ENCODE peak calls at places on chromosomes 2 and 18, in six cellular contexts. C is HFF-Myc; F is CD8-positive, alpha-beta T cell; E is ovary; V is H7; T is fibroblast of mammary gland. S is an unnamed sample.

GRCh38 chr2:105504459-105504858 is 105.6 kb upstream of the FHL2 start:
- DNase-seq in C (no peak), F (no peak), E (no peak), V (no peak), T (peak), S (no peak)

GRCh38 chr2:23312996-23313606 is 71.9 kb upstream of the KLHL29 start:
- DNase-seq in C (no peak), F (peak), E (no peak), V (peak), T (peak), S (no peak)

GRCh38 chr2:199734651-199735050 is 116.3 kb downstream of the FTCDNL1 start:
- DNase-seq in C (no peak), F (no peak), E (no peak), V (no peak), T (no peak), S (no peak)

GRCh38 chr2:207054521-207054920 is 111.2 kb downstream of the KLF7 start:
- DNase-seq in C (no peak), F (no peak), E (no peak), V (no peak), T (peak), S (no peak)

GRCh38 chr2:232239956-232240681 is 138.4 kb upstream of the ALPP start:
- DNase-seq in C (no peak), F (no peak), E (no peak), V (no peak), T (peak), S (no peak)

GRCh38 chr18:79986726-79987125 is 1.6 kb downstream of the TXNL4A start:
- DNase-seq in C (no peak), F (no peak), E (no peak), V (no peak), T (no peak), S (no peak)

GRCh38 chr2:17573085-17573805 is 32.7 kb downstream of the VSNL1 start:
- DNase-seq in C (no peak), F (no peak), E (no peak), V (peak), T (peak), S (no peak)

GRCh38 chr2:20525041-20526035 is 78.5 kb downstream of the RHOB start:
- DNase-seq in C (no peak), F (no peak), E (no peak), V (no peak), T (peak), S (no peak)

GRCh38 chr2:136653836-136654235 is 111.5 kb upstream of the THSD7B start:
- DNase-seq in C (no peak), F (no peak), E (no peak), V (no peak), T (no peak), S (peak)

GRCh38 chr18:73479472-73479871 is 611.7 kb upstream of the NETO1 start:
- DNase-seq in C (no peak), F (no peak), E (no peak), V (no peak), T (peak), S (no peak)

GRCh38 chr18:7002107-7002506 is 115.5 kb downstream of the LAMA1 start:
- DNase-seq in C (no peak), F (no peak), E (no peak), V (peak), T (no peak), S (no peak)

GRCh38 chr2:106562826-106563594 is 75.8 kb downstream of the CD8B2 start:
- DNase-seq in C (no peak), F (no peak), E (no peak), V (peak), T (peak), S (no peak)

GRCh38 chr2:65278450-65279030 is 50.9 kb downstream of the ACTR2 start:
- DNase-seq in C (peak), F (no peak), E (no peak), V (no peak), T (peak), S (no peak)

GRCh38 chr2:125526093-125526492 is 1129.9 kb upstream of the GYPC start:
- DNase-seq in C (no peak), F (no peak), E (no peak), V (no peak), T (no peak), S (no peak)

GRCh38 chr2:56127773-56128170 is 56.0 kb upstream of the CCDC85A start:
- DNase-seq in C (no peak), F (no peak), E (no peak), V (no peak), T (no peak), S (no peak)

GRCh38 chr2:43387092-43388062 is 161.0 kb upstream of the ZFP36L2 start:
- DNase-seq in C (no peak), F (no peak), E (no peak), V (no peak), T (peak), S (no peak)

GRCh38 chr2:665340-666073 is 11.7 kb downstream of the TMEM18 start:
- DNase-seq in C (no peak), F (no peak), E (no peak), V (no peak), T (no peak), S (no peak)

GRCh38 chr2:184599054-184599874 is 935 bp downstream of the ZNF804A start:
- DNase-seq in C (no peak), F (no peak), E (no peak), V (peak), T (peak), S (peak)

GRCh38 chr2:8684885-8685696 is 3.2 kb downstream of the ID2 start:
- DNase-seq in C (no peak), F (peak), E (peak), V (peak), T (no peak), S (peak)

GRCh38 chr2:6924101-6924917 is 7.1 kb downstream of the RNF144A start:
- DNase-seq in C (no peak), F (no peak), E (no peak), V (no peak), T (no peak), S (no peak)

GRCh38 chr2:28751956-28752607 is 452 bp downstream of the PPP1CB start:
- DNase-seq in C (no peak), F (peak), E (no peak), V (peak), T (no peak), S (no peak)

GRCh38 chr2:460861-461260 is 173.0 kb upstream of the ALKAL2 start:
- DNase-seq in C (no peak), F (peak), E (no peak), V (no peak), T (peak), S (no peak)

GRCh38 chr2:232721882-232722281 is 24.8 kb downstream of the GIGYF2 start:
- DNase-seq in C (no peak), F (no peak), E (no peak), V (no peak), T (no peak), S (no peak)

GRCh38 chr2:57182941-57183340 is 863.7 kb upstream of the VRK2 start:
- DNase-seq in C (no peak), F (no peak), E (no peak), V (no peak), T (peak), S (no peak)

GRCh38 chr2:206250041-206250897 is 24.2 kb upstream of the ZDBF2 start:
- DNase-seq in C (no peak), F (no peak), E (no peak), V (peak), T (no peak), S (no peak)

GRCh38 chr2:74205586-74205985 is 7.2 kb downstream of the MTHFD2 start:
- DNase-seq in C (no peak), F (peak), E (no peak), V (no peak), T (no peak), S (no peak)

GRCh38 chr2:158131483-158131912 is 29.8 kb downstream of the UPP2 start:
- DNase-seq in C (no peak), F (no peak), E (no peak), V (no peak), T (no peak), S (no peak)

GRCh38 chr2:88765154-88765948 is 73.9 kb downstream of the RPIA start:
- DNase-seq in C (no peak), F (peak), E (no peak), V (peak), T (peak), S (no peak)

GRCh38 chr2:128661955-128662564 is 343.4 kb upstream of the HS6ST1 start:
- DNase-seq in C (no peak), F (no peak), E (no peak), V (no peak), T (no peak), S (peak)

GRCh38 chr2:88950010-88950409 is 258.5 kb downstream of the RPIA start:
- DNase-seq in C (no peak), F (no peak), E (no peak), V (peak), T (peak), S (no peak)

GRCh38 chr18:3458952-3459853 is 9.2 kb downstream of the TGIF1 start:
- DNase-seq in C (no peak), F (no peak), E (no peak), V (no peak), T (peak), S (no peak)

GRCh38 chr2:218485986-218486667 is 67.2 kb downstream of the VIL1 start:
- DNase-seq in C (no peak), F (no peak), E (no peak), V (no peak), T (no peak), S (no peak)

GRCh38 chr2:226898121-226898520 is 62.3 kb downstream of the RHBDD1 start:
- DNase-seq in C (no peak), F (no peak), E (no peak), V (no peak), T (no peak), S (no peak)
- H3K4me3 ChIP-seq in C (no peak), F (no peak), E (no peak), V (no peak), T (no peak), S (no peak)

DNA sequence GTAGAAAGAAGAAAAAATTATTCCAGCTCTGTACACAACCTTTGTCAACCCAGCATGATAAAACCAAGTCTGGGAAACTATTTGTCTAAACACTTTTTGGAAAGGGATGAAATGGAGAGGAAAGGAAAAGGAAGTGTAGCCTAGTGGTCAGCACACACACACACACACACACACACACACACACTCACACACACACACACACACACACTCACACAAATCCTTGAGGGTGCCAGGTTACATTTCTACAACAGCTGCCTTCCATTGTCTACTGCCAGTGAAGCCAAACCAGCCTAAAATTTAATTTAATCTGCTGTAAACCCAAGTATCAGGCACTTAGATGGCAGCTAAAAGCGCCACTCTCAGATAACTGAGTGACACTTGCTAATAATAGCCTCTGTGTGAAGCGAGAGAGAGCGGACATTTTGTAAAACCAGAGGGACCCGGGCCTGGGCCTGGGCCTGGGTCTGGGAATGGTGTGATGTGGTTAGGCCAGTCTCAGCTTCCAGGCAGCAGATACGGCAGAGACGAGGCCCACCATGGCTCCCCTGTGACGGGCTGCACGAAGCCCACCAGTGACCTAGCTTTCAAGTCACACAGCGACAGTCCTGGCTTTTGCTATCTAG is 32.4 kb downstream of the BCL11A start:
- DNase-seq in C (no peak), F (no peak), E (no peak), V (no peak), T (no peak), S (no peak)
- H3K4me3 ChIP-seq in C (no peak), F (no peak), E (no peak), V (no peak), T (no peak), S (no peak)

GRCh38 chr2:46913471-46914381 is 1.9 kb downstream of the MCFD2 start:
- DNase-seq in C (no peak), F (no peak), E (no peak), V (peak), T (peak), S (no peak)
- H3K4me3 ChIP-seq in C (peak), F (no peak), E (peak), V (no peak), T (peak), S (no peak)

GRCh38 chr2:202035941-202036372 is 2.3 kb downstream of the FZD7 start:
- DNase-seq in C (no peak), F (no peak), E (peak), V (no peak), T (peak), S (no peak)
- H3K4me3 ChIP-seq in C (peak), F (no peak), E (peak), V (peak), T (peak), S (no peak)

GRCh38 chr2:197208841-197209240 is 101.7 kb downstream of the ANKRD44 start:
- DNase-seq in C (no peak), F (no peak), E (no peak), V (no peak), T (no peak), S (no peak)
- H3K4me3 ChIP-seq in C (no peak), F (no peak), E (no peak), V (no peak), T (no peak), S (no peak)

DNA sequence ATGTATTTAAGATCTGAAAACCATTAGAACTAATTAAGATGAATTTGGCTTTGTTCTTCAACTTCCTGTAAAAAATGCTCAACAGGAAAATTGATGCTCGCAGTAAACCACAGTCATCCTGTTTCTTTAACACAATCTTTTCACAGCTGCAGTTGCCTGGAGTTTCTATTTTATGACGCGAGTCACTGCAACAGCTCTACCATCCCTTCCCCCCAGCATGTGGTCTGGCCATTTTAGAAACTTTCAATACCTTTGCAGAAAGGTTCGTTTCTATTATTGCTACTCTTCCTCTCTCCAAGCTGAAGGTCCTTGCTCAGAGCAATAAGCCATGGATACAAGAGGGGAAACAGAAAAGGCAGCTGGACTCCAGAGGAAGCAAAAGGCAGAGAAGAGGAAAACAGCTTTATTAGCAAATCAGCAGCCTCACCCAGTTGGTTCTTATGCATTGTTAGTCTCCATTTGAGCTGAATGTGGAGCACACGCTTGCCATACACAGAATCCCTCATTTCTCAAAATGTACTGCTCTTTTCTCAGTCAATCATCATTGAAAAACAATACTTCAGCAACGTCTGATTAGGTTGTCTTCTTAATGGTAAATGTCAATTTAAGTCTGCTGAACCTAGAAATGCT is 3.9 kb downstream of the WIPF1 start:
- DNase-seq in C (no peak), F (peak), E (no peak), V (no peak), T (peak), S (no peak)
- H3K4me3 ChIP-seq in C (no peak), F (peak), E (no peak), V (no peak), T (no peak), S (peak)

DNA sequence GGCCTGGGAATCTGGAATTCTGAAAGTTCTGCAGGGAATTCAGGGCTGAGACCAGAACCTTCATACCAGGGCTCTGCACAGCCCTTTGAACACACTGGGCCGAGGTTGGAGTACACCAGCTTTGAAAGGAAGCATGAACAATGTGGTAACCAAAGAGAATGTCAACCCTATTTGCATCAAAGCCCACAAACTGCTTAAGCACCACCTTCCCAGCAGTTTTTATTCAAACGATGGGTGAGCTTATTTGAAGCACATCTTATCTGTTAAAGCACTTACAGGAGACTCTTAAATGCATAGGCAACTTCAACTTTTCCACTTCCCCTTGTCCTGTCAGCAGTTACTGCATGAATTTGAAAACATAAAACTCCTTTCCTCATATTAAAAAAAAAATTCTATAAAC is 96.6 kb downstream of the TXNL1 start:
- DNase-seq in C (no peak), F (no peak), E (no peak), V (no peak), T (no peak), S (no peak)
- H3K4me3 ChIP-seq in C (no peak), F (no peak), E (no peak), V (no peak), T (no peak), S (no peak)

GRCh38 chr2:169362346-169363026 is at the start of gene LRP2:
- DNase-seq in C (no peak), F (peak), E (no peak), V (peak), T (no peak), S (peak)

GRCh38 chr2:169363027-169363569 is 764 bp upstream of the LRP2 start:
- DNase-seq in C (no peak), F (no peak), E (no peak), V (peak), T (peak), S (no peak)

GRCh38 chr2:169361706-169362345 is 508 bp downstream of the LRP2 start:
- DNase-seq in C (no peak), F (peak), E (no peak), V (peak), T (no peak), S (peak)

GRCh38 chr2:169363570-169364150 is 1.3 kb upstream of the LRP2 start:
- DNase-seq in C (no peak), F (peak), E (peak), V (peak), T (peak), S (peak)

DNA sequence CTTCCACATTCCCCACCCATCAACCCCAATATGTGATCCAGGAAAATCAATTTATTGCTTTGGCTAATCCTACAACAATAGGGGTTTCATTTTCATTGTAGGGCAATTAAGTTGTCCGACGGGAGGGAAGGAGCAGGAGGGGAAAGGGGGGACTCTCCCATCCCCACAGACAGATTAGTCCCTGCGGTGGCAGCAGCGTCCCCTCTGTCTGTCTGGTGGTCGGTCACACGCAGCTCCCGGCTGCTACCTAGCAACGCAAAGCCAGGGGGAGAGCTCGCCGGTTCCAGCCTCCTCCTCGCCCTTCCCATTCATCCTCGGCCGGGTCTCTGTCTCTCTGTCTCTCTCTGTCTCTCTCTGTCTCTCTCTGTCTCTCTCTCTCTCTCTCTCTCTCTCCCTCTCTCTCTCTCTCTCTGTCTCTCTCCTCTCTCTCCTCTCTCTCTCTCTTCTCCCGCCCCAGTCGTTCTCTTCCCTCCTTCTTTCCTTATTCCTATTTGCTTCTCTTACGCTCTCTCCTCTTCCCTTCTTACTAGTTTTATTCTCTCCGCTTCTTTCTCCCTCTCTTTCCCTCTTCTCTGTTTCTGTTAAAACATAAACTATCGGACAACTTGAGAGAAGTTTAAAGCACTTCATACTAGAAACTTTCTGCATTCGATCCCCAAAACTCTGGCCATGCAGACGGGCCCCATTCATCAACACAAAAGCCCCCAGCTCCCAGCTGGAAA is 1.2 kb downstream of the LRP2 start:
- DNase-seq in C (no peak), F (no peak), E (no peak), V (peak), T (no peak), S (no peak)
- H3K4me3 ChIP-seq in C (no peak), F (peak), E (peak), V (peak), T (no peak), S (peak)

DNA sequence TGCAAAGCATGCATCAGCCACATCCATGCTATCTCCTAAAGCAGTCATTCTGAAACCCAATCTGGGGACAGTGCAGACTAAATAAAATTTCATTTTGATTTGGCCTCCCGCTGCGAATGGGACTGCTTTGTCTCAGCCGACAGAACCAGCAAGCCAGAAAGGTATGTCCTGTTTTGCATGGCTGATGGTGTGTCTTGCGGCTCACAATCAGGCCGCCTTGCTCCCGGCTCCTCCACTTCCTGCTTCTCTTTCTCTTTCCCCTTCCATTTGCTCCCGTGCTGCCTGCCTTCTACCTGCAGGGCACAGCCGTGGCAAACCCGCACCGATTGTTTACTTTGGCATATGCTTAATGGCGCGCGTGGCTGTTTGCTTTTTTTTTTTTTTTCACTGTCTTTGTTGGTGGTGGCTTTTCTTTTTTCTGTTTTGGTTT is 419.5 kb upstream of the POU3F3 start:
- DNase-seq in C (no peak), F (no peak), E (no peak), V (peak), T (no peak), S (no peak)
- H3K4me3 ChIP-seq in C (no peak), F (no peak), E (no peak), V (no peak), T (no peak), S (no peak)

GRCh38 chr18:34494359-34494696 is 215.8 kb upstream of the DTNA start:
- DNase-seq in C (no peak), F (no peak), E (no peak), V (no peak), T (no peak), S (peak)
- H3K4me3 ChIP-seq in C (no peak), F (no peak), E (peak), V (peak), T (no peak), S (peak)

S was measured in aorta.